ENCODE peak calls at places on chromosomes 1 and 21, in five cellular contexts. M, X, E, T and G are unnamed samples.
A peak's percentile ranks its signal among the peaks of the same experiment; 100 is the strongest.

GRCh38 chr1:110421159-110421777 is 13.8 kb upstream of the LAMTOR5 start:
- DNase-seq in M (no peak), X (no peak), E (no peak), T (no peak), G (no peak)

GRCh38 chr1:214581785-214582184 is 21.2 kb upstream of the CENPF start:
- DNase-seq in M (no peak), X (no peak), E (no peak), T (no peak), G (no peak)

GRCh38 chr1:188706742-188707141 is 1770.9 kb downstream of the BRINP3 start:
- DNase-seq in M (no peak), X (no peak), E (no peak), T (peak; percentile 24), G (no peak)

GRCh38 chr1:173997796-173998195 is 24.4 kb downstream of the RC3H1 start:
- DNase-seq in M (no peak), X (no peak), E (no peak), T (no peak), G (no peak)

GRCh38 chr21:8991088-8991907 is 1530.1 kb upstream of the TPTE start:
- DNase-seq in M (no peak), X (no peak), E (no peak), T (peak; percentile 92), G (no peak)

GRCh38 chr1:7384679-7385078 is 386.4 kb upstream of the VAMP3 start:
- DNase-seq in M (no peak), X (no peak), E (no peak), T (no peak), G (no peak)

GRCh38 chr1:70706381-70707173 is 295.5 kb downstream of the CTH start:
- DNase-seq in M (no peak), X (no peak), E (peak; percentile 10), T (no peak), G (peak; percentile 54)

GRCh38 chr1:39205781-39206464 is 1.4 kb downstream of the MACF1 start:
- DNase-seq in M (no peak), X (no peak), E (no peak), T (no peak), G (no peak)

GRCh38 chr1:93814059-93814794 is 64.8 kb downstream of the DNTTIP2 start:
- DNase-seq in M (peak; percentile 52), X (peak; percentile 40), E (no peak), T (peak; percentile 79), G (peak; percentile 65)

GRCh38 chr1:23692308-23692871 is 784 bp downstream of the RPL11 start:
- DNase-seq in M (no peak), X (no peak), E (no peak), T (no peak), G (no peak)

GRCh38 chr21:43988016-43988415 is 24.1 kb upstream of the TRAPPC10 start:
- DNase-seq in M (no peak), X (no peak), E (no peak), T (no peak), G (no peak)

GRCh38 chr1:15994590-15995351 is 9.3 kb upstream of the SRARP start:
- DNase-seq in M (peak; percentile 77), X (no peak), E (no peak), T (peak; percentile 56), G (peak; percentile 60)

GRCh38 chr1:227947678-227948492 is at the start of gene WNT9A:
- DNase-seq in M (peak; percentile 95), X (no peak), E (no peak), T (no peak), G (peak; percentile 64)

DNA sequence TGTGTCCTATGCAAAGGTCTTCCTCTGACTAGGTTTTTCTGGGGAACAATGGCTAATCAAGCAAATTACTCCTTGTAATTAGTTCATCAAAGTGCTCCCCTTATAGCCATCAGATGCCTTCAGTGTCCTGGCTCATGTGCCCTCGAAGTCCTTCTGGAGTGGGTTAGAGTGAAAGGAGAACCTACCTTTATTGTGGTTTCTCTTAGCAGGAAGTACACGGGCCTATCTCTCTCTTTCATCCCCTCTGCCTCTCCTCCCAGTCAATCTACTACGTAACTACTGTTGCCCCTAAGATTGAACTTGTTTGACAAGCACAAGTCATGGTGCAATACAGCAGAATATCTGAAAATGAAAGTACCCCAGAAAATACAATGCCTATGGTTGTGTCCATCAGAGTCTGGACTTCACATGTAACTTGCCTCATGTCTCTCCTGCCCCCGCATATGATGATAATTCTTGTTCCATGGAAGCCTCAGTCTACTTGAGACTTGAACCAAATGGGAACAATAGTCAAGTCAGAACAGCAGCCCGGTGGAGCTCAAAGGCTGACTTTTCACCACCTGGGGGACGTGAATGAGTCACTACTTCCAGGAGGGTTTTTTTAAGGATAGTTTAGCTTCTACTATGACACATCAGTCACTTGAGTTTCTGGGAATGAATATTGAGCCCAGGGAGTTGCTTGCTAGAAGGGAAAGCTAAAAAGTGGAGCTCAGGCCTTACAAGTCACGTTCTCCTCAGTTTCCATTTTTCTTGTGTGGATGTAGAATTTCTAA is 243.6 kb downstream of the TNR start:
- DNase-seq in M (no peak), X (no peak), E (no peak), T (no peak), G (no peak)
- TF ChIP-seq ATF2 in M (no peak), X (no peak), E (no peak), T (no peak), G (no peak)

DNA sequence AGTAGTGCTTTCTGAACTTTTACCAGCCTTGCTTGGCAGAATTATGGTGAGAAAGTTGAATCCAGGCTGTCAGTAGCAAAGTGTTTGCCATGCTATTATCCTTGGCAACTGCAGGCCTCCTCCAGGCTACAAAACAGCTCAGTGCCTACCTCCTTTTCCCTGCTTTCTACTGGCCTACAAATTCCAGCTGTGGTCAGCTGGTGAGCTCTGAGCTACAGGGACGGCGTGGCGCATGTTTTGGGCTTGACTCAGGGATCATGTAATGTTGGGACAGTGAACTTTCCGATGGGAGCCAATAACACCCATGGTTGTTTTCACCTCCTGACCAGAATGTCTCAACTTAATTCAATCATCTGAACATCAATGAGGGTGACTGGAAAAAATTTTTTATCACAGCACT is 456.2 kb upstream of the ADAMTS5 start:
- DNase-seq in M (no peak), X (no peak), E (no peak), T (no peak), G (no peak)
- TF ChIP-seq ATF2 in M (no peak), X (no peak), E (no peak), T (no peak), G (no peak)

GRCh38 chr1:203954788-203955552 is 93.6 kb downstream of the SNRPE start:
- DNase-seq in M (no peak), X (no peak), E (no peak), T (no peak), G (no peak)
- TF ChIP-seq ATF2 in M (no peak), X (no peak), E (no peak), T (no peak), G (no peak)

GRCh38 chr21:41548781-41549180 is 40.8 kb upstream of the TMPRSS2 start:
- DNase-seq in M (no peak), X (no peak), E (no peak), T (no peak), G (no peak)
- TF ChIP-seq ATF2 in M (no peak), X (no peak), E (no peak), T (no peak), G (no peak)

GRCh38 chr1:45793942-45794604 is 9.3 kb upstream of the MAST2 start:
- DNase-seq in M (no peak), X (no peak), E (no peak), T (peak; percentile 32), G (no peak)
- TF ChIP-seq ATF2 in M (no peak), X (no peak), E (no peak), T (no peak), G (no peak)

DNA sequence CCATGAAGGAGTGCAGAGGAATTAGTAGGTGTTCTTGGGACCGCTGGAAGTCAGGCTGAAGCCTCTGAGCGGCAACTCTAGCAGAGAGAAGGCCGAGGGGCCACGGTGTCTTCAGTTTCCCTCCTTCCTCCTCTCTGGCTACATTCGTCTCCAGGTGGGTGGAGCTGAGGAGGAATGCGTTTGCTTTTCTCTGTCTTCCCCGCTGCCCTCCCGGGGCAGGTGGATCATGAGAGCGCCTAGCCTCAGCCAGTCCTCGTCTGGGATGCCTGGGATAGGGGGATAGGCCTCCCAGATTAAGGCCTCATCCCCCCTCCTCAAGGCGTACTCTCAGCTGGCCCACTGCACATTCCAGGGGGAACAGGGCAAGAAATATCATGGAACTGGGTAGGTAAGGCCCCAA is 7.5 kb upstream of the GOLT1A start:
- DNase-seq in M (no peak), X (no peak), E (no peak), T (no peak), G (no peak)
- TF ChIP-seq ATF2 in M (no peak), X (no peak), E (no peak), T (no peak), G (no peak)

DNA sequence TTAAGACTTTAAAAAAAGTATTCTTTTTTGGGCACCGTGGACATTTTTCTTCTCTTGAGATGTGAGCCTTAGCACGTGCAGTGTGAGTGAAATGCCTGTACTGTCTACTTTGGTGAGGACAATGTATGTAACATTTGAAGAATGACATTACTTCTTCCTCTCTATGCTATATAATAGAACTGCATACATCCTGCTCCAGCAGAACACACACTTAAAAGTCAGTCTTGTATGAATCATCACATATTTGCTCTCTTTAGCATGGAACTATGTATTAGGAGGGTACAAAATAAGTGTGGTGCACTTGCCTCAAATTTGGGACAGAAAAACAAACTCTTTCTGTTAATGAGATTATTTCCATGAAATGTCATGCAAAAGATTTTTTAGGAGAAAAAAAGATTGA is 358.4 kb upstream of the SGIP1 start:
- DNase-seq in M (no peak), X (no peak), E (no peak), T (no peak), G (no peak)
- TF ChIP-seq ATF2 in M (no peak), X (no peak), E (no peak), T (no peak), G (no peak)

GRCh38 chr21:35394049-35394448 is 344.9 kb upstream of the RUNX1 start:
- DNase-seq in M (no peak), X (no peak), E (no peak), T (no peak), G (no peak)
- TF ChIP-seq ATF2 in M (no peak), X (no peak), E (no peak), T (no peak), G (no peak)

DNA sequence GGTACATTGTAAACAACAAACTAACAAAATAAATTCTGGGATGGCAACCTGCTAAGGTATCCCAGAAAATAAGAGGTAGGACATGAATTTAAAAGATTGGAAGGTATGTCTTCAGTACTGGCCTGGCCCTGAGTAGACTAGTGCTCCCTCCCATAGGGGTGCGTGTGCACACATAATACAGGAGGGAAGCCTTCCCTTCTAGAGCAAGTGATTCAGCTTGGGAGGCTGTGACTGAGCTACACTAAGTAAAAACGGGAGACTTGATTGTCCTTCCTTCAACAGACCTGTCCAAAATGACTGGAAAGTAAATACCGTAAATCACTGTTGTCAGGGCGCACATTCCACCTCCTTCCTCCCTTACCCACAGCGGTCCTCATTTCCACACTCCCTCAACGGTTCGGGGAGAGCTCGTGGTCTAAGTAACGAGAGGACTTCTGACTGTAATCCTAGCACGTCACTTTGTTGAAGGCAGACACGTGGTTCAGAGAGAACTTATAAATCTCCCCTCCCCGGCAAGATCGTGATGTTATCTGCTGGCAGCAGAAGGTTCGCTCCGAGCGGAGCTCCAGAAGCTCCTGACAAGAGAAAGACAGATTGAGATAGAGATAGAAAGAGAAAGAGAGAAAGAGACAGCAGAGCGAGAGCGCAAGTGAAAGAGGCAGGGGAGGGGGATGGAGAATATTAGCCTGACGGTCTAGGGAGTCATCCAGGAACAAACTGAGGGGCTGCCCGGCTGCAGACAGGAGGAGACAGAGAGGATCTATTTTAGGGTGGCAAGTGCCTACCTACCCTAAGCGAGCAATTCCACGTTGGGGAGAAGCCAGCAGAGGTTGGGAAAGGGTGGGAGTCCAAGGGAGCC is at the start of gene TGFB2:
- DNase-seq in M (peak; percentile 55), X (no peak), E (no peak), T (no peak), G (no peak)
- TF ChIP-seq ATF2 in M (no peak), X (no peak), E (no peak), T (no peak), G (no peak)